ENCODE peak calls at places on chromosomes 11 and 22, in five cellular contexts. N is HepG2, U is K562, G is H1, C is HCT116. W is an unnamed sample.
A peak's percentile ranks its signal among the peaks of the same experiment; 100 is the strongest.

GRCh38 chr11:111358038-111359001 is 20.8 kb downstream of the POU2AF1 start:
- DNase-seq in N (no peak), U (no peak), G (no peak), C (no peak), W (no peak)

GRCh38 chr22:32583921-32584335 is 109.3 kb downstream of the FBXO7 start:
- DNase-seq in N (peak; percentile 81), U (no peak), G (no peak), C (no peak), W (no peak)

GRCh38 chr11:106276859-106277436 is 199.5 kb downstream of the AASDHPPT start:
- DNase-seq in N (no peak), U (no peak), G (no peak), C (no peak), W (peak; percentile 18)

GRCh38 chr11:131064373-131064991 is 148.2 kb upstream of the SNX19 start:
- DNase-seq in N (peak; percentile 42), U (peak; percentile 64), G (peak; percentile 82), C (peak; percentile 13), W (peak; percentile 87)

GRCh38 chr11:81916459-81916858 is 817.2 kb downstream of the FAM181B start:
- DNase-seq in N (no peak), U (no peak), G (no peak), C (no peak), W (no peak)

GRCh38 chr11:100581318-100581717 is 105.8 kb upstream of the ARHGAP42 start:
- DNase-seq in N (no peak), U (no peak), G (no peak), C (no peak), W (no peak)

GRCh38 chr11:15195454-15196200 is 80.9 kb downstream of the INSC start:
- DNase-seq in N (peak; percentile 55), U (no peak), G (no peak), C (no peak), W (no peak)

GRCh38 chr22:26690654-26691376 is 33.4 kb downstream of the MIAT start:
- DNase-seq in N (no peak), U (no peak), G (no peak), C (no peak), W (no peak)

GRCh38 chr11:128467610-128468041 is 119.7 kb downstream of the ETS1 start:
- DNase-seq in N (peak; percentile 74), U (no peak), G (peak; percentile 15), C (peak; percentile 86), W (no peak)

GRCh38 chr22:39959640-39960447 is at the start of gene TMA7B:
- DNase-seq in N (no peak), U (peak; percentile 54), G (no peak), C (no peak), W (peak; percentile 43)

GRCh38 chr22:39349506-39349966 is 255 bp upstream of the SYNGR1 start:
- DNase-seq in N (no peak), U (peak; percentile 96), G (no peak), C (no peak), W (no peak)

GRCh38 chr11:8248786-8249185 is 14.9 kb downstream of the LMO1 start:
- DNase-seq in N (no peak), U (no peak), G (no peak), C (no peak), W (no peak)
- TF ChIP-seq YY1 in N (no peak), U (no peak), G (no peak), C (no peak), W (no peak)

GRCh38 chr11:57903441-57904123 is 120.1 kb upstream of the OR9Q1 start:
- DNase-seq in N (no peak), U (peak; percentile 60), G (no peak), C (peak; percentile 74), W (no peak)

GRCh38 chr11:57901278-57901677 is 122.4 kb upstream of the OR9Q1 start:
- DNase-seq in N (no peak), U (no peak), G (no peak), C (no peak), W (no peak)

GRCh38 chr11:57900315-57900714 is 123.4 kb upstream of the OR9Q1 start:
- DNase-seq in N (no peak), U (no peak), G (no peak), C (no peak), W (no peak)

GRCh38 chr11:57903011-57903410 is 120.7 kb upstream of the OR9Q1 start:
- DNase-seq in N (no peak), U (no peak), G (no peak), C (no peak), W (no peak)

DNA sequence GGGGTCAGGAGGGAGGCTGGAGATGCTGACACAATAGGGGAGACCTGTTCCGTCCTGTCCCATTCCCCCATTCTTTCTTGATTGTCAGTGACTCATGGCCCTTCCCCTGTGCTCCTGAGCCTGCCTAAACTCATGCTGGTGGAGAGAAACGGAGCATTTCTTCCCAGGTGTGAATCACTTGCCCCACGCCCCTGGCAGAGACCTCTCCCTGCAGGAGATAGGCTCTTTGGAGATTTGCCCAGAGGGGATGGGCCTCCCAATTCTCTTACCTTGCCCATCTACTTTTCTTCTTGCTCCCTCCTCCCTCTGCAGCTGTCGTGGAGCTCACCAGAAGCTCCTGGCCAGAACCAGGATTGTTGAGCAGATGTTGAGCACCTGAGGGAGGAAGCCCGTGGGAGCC is 121.9 kb upstream of the OR9Q1 start:
- DNase-seq in N (no peak), U (peak; percentile 32), G (no peak), C (no peak), W (no peak)
- TF ChIP-seq ZNF274 in N (no peak), U (no peak), G (no peak), C (no peak), W (no peak)

GRCh38 chr22:17083811-17084540 is 824 bp upstream of the IL17RA start:
- DNase-seq in N (no peak), U (no peak), G (no peak), C (no peak), W (no peak)
- H3K9ac ChIP-seq in N (peak overlapping the region; percentile 86), U (peak overlapping the region; percentile 89), G (peak overlapping the region; percentile 23), C (peak overlapping the region; percentile 87), W (peak overlapping the region; percentile 77)

GRCh38 chr11:62621027-62621566 is 689 bp downstream of the B3GAT3 start:
- DNase-seq in N (no peak), U (no peak), G (no peak), C (no peak), W (no peak)
- TF ChIP-seq YY1 in N (no peak), U (no peak), G (no peak), C (no peak), W (no peak)

DNA sequence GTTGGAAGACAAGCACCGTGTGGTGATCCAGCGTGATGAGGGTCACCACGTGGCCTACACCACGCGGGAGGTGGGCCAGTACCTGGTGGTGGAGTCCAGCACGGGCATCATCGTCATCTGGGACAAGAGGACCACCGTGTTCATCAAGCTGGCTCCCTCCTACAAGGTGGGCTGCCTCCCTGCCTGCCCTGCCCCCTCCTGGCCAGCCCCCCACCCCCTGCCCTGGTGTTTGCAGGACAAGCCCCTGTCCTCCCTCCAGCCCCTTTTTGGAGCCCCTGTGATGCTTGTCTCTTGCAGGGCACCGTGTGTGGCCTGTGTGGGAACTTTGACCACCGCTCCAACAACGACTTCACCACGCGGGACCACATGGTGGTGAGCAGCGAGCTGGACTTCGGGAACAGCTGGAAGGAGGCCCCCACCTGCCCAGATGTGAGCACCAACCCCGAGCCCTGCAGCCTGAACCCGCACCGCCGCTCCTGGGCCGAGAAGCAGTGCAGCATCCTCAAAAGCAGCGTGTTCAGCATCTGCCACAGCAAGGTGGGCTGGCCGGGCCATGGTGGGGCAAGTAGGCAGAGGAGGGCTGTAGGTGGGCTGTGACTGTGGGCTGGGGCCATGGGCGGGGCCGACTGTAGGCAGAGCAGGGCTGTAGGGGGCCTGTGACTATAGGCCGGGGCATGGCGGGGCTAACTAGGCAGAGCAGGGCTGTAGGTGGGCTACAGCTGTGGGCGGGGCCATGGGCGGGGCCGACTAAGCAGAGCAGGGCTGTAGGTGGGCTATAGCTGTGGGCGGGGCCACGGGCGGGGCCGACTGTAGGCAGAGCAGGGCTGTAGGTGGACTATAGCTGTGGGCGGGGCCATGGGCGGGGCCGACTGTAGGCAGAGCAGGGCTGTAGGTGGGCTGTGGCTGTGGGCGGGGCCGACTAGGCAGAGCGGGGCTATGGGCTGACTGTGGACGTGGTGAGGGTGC is 13.6 kb downstream of the MUC2 start:
- DNase-seq in N (peak; percentile 12), U (peak; percentile 71), G (no peak), C (no peak), W (no peak)
- TF ChIP-seq ZNF274 in N (no peak), U (no peak), G (no peak), C (no peak), W (no peak)

DNA sequence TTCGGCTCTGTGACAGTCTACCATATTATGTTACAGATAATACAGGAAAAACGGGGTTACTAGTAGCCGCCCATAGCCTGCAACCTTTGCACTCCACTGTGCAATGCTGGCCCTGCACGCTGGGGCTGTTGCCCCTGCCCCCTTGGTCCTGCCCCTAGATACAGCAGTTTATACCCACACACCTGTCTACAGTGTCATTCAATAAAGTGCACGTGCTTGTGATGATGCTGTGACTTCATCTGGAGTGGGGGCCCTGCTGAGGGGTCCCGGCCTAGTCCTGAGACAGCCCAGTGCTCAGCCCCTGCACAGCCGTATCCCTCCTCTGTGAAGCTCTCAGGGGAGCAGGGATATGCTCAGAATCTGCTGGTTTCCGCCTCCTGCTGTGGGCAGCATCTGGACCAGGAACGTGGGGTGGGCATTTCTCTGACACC is 1.2 kb downstream of the IFITM1 start:
- DNase-seq in N (peak; percentile 25), U (no peak), G (no peak), C (no peak), W (no peak)
- H3K9ac ChIP-seq in N (no peak overlapping the region), U (peak overlapping the region; percentile 82), G (no peak overlapping the region), C (no peak overlapping the region), W (peak overlapping the region; percentile 81)

DNA sequence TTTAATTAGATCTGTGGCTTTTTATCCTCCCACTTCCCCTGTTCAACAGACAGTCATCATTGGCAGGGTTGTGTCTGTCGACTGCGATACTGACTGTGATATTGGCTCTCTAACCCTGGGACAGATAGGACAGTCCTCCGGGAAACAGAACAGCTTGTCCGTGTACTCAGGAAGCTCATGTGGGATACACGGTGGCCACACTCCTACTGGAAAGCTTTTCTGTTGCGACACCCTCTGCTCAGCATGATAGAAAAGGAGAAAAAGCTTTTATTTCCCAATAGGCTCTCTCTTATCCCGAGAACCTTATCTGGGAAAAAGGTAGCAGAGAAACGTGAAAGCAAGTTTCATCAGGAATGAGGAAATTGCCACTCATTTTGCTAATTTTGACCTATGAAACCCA is 60.4 kb upstream of the HSPA8 start:
- DNase-seq in N (no peak), U (no peak), G (no peak), C (no peak), W (no peak)
- TF ChIP-seq YY1 in N (no peak), U (no peak), G (no peak), C (no peak), W (no peak)

DNA sequence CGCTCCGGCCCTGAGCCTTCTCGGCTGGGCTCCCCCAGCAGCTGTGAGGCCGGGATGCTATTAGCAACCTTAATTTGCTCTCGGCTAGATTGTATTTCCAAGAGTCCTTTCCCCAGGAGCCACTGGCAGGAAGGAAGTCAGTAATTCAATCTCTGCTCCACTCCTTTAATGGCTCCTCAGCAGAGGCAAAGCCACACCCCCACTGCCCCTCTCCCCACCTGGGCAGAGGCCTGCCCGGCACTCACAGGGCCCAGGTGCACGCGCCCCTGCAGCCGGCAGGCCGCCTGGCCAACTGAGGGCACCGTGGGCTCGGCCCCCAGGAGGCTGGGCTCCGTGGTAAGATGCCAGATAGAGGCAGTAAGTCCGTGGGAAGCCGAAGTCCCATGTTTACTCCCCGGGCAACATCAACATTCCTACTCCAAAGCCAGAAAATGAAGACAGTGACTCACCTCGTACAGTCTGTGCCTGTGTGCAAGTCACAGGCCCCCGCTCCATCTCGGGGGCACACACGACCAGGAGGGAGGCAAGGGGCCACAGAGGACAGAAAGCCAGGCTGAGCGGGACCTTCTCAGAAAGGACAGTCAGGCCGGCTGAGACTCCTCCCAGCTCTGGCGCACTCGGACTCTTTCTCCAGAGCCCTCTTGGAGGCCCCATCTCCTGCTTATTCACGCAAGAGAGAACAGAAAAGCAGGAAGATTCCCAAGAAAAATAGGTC is 5.1 kb downstream of the IGSF9B start:
- DNase-seq in N (no peak), U (no peak), G (no peak), C (no peak), W (no peak)
- TF ChIP-seq ZNF274 in N (no peak), U (no peak), G (no peak), C (no peak), W (no peak)

GRCh38 chr11:12245549-12245986 is 131.8 kb upstream of the PARVA start:
- DNase-seq in N (no peak), U (peak; percentile 40), G (no peak), C (no peak), W (no peak)
- H3K9ac ChIP-seq in N (no peak overlapping the region), U (no peak overlapping the region), G (no peak overlapping the region), C (no peak overlapping the region), W (no peak overlapping the region)